ENCODE peak calls at places on chromosome 9, in ten cellular contexts. One of them, this sample, is unnamed.

GRCh38 chr9:7392161-7392560 is 407.4 kb downstream of the DMAC1 start:
- DNase-seq in body of pancreas: no peak
- DNase-seq in K562: no peak
- DNase-seq in uterus: no peak
- DNase-seq in IMR-90: no peak
- DNase-seq in stomach: no peak
- DNase-seq in A549: no peak
- DNase-seq in upper lobe of left lung: no peak
- DNase-seq in esophagus squamous epithelium: no peak
- DNase-seq in heart left ventricle: no peak
- DNase-seq in this sample: no peak

GRCh38 chr9:89690334-89690912 is 85.6 kb downstream of the GADD45G start:
- DNase-seq in body of pancreas: no peak
- DNase-seq in K562: no peak
- DNase-seq in uterus: no peak
- DNase-seq in IMR-90: no peak
- DNase-seq in stomach: no peak
- DNase-seq in A549: no peak
- DNase-seq in upper lobe of left lung: no peak
- DNase-seq in esophagus squamous epithelium: no peak
- DNase-seq in heart left ventricle: no peak
- DNase-seq in this sample: no peak

GRCh38 chr9:123954921-123955320 is 25.0 kb upstream of the DENND1A start:
- DNase-seq in body of pancreas: no peak
- DNase-seq in K562: no peak
- DNase-seq in uterus: no peak
- DNase-seq in IMR-90: peak; percentile 41
- DNase-seq in stomach: no peak
- DNase-seq in A549: no peak
- DNase-seq in upper lobe of left lung: no peak
- DNase-seq in esophagus squamous epithelium: no peak
- DNase-seq in heart left ventricle: no peak
- DNase-seq in this sample: peak; percentile 61

GRCh38 chr9:99326112-99326916 is 104.2 kb downstream of the SEC61B start:
- DNase-seq in body of pancreas: no peak
- DNase-seq in K562: no peak
- DNase-seq in uterus: no peak
- DNase-seq in IMR-90: peak; percentile 28
- DNase-seq in stomach: no peak
- DNase-seq in A549: peak; percentile 9
- DNase-seq in upper lobe of left lung: no peak
- DNase-seq in esophagus squamous epithelium: no peak
- DNase-seq in heart left ventricle: no peak
- DNase-seq in this sample: peak; percentile 18

GRCh38 chr9:19799784-19800183 is 10.9 kb upstream of the SLC24A2 start:
- DNase-seq in body of pancreas: no peak
- DNase-seq in K562: no peak
- DNase-seq in uterus: no peak
- DNase-seq in IMR-90: no peak
- DNase-seq in stomach: no peak
- DNase-seq in A549: no peak
- DNase-seq in upper lobe of left lung: no peak
- DNase-seq in esophagus squamous epithelium: no peak
- DNase-seq in heart left ventricle: no peak
- DNase-seq in this sample: no peak

GRCh38 chr9:33740075-33740474 is 55.3 kb upstream of the PRSS3 start:
- DNase-seq in body of pancreas: no peak
- DNase-seq in K562: no peak
- DNase-seq in uterus: no peak
- DNase-seq in IMR-90: no peak
- DNase-seq in stomach: no peak
- DNase-seq in A549: no peak
- DNase-seq in upper lobe of left lung: no peak
- DNase-seq in esophagus squamous epithelium: no peak
- DNase-seq in heart left ventricle: no peak
- DNase-seq in this sample: no peak

GRCh38 chr9:97813072-97813471 is 40.0 kb upstream of the FOXE1 start:
- DNase-seq in body of pancreas: no peak
- DNase-seq in K562: no peak
- DNase-seq in uterus: no peak
- DNase-seq in IMR-90: no peak
- DNase-seq in stomach: no peak
- DNase-seq in A549: no peak
- DNase-seq in upper lobe of left lung: no peak
- DNase-seq in esophagus squamous epithelium: no peak
- DNase-seq in heart left ventricle: no peak
- DNase-seq in this sample: no peak

GRCh38 chr9:76629205-76629990 is 134.8 kb upstream of the PCA3 start:
- DNase-seq in body of pancreas: no peak
- DNase-seq in K562: no peak
- DNase-seq in uterus: no peak
- DNase-seq in IMR-90: no peak
- DNase-seq in stomach: no peak
- DNase-seq in A549: no peak
- DNase-seq in upper lobe of left lung: no peak
- DNase-seq in esophagus squamous epithelium: no peak
- DNase-seq in heart left ventricle: no peak
- DNase-seq in this sample: peak; percentile 95

GRCh38 chr9:96186601-96187011 is 115.4 kb downstream of the HSD17B3 start:
- DNase-seq in body of pancreas: peak; percentile 50
- DNase-seq in K562: no peak
- DNase-seq in uterus: no peak
- DNase-seq in IMR-90: no peak
- DNase-seq in stomach: peak; percentile 85
- DNase-seq in A549: no peak
- DNase-seq in upper lobe of left lung: peak; percentile 81
- DNase-seq in esophagus squamous epithelium: no peak
- DNase-seq in heart left ventricle: no peak
- DNase-seq in this sample: no peak

GRCh38 chr9:96183751-96184150 is 118.2 kb downstream of the HSD17B3 start:
- DNase-seq in body of pancreas: no peak
- DNase-seq in K562: no peak
- DNase-seq in uterus: no peak
- DNase-seq in IMR-90: no peak
- DNase-seq in stomach: no peak
- DNase-seq in A549: no peak
- DNase-seq in upper lobe of left lung: no peak
- DNase-seq in esophagus squamous epithelium: no peak
- DNase-seq in heart left ventricle: no peak
- DNase-seq in this sample: no peak

GRCh38 chr9:96185518-96186156 is 116.3 kb downstream of the HSD17B3 start:
- DNase-seq in body of pancreas: no peak
- DNase-seq in K562: no peak
- DNase-seq in uterus: no peak
- DNase-seq in IMR-90: no peak
- DNase-seq in stomach: peak; percentile 59
- DNase-seq in A549: no peak
- DNase-seq in upper lobe of left lung: peak; percentile 72
- DNase-seq in esophagus squamous epithelium: no peak
- DNase-seq in heart left ventricle: no peak
- DNase-seq in this sample: no peak

GRCh38 chr9:96189995-96190394 is 112.0 kb downstream of the HSD17B3 start:
- DNase-seq in body of pancreas: no peak
- DNase-seq in K562: no peak
- DNase-seq in uterus: no peak
- DNase-seq in IMR-90: no peak
- DNase-seq in stomach: no peak
- DNase-seq in A549: no peak
- DNase-seq in upper lobe of left lung: no peak
- DNase-seq in esophagus squamous epithelium: no peak
- DNase-seq in heart left ventricle: no peak
- DNase-seq in this sample: no peak

DNA sequence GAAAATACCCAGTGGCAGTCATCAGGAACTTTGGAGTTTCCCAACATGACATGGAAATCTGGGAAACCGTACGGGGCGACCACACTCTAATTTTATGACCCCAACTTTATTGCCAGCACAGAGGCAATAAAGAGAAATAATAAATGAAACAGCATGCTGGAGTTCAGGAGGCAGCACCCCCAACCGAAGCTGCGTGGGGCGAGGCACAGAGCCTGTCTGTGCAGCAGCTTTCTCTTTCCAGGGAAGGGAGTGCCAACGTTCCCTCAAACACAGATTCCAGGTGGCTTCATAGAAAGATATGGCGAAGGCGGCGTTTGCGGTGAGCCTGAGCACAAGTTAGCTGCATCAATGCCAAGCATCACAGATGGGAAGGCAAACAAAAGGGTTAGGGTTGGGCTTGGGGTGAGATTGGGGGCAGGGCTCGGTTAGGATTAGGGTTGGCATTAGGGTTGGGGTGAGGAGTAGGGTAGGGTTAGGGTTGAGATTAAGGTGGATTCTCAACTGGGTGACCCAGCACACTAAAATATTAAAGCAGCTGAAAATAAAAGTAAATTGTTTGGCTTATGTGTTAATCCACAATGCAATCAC is 114.8 kb downstream of the HSD17B3 start:
- DNase-seq in body of pancreas: no peak
- DNase-seq in K562: no peak
- DNase-seq in uterus: no peak
- DNase-seq in IMR-90: no peak
- DNase-seq in stomach: peak; percentile 77
- DNase-seq in A549: no peak
- DNase-seq in upper lobe of left lung: no peak
- DNase-seq in esophagus squamous epithelium: no peak
- DNase-seq in heart left ventricle: no peak
- DNase-seq in this sample: no peak
- H3K4me3 ChIP-seq in body of pancreas: no peak overlapping the region
- H3K4me3 ChIP-seq in K562: no peak overlapping the region
- H3K4me3 ChIP-seq in uterus: no peak overlapping the region
- H3K4me3 ChIP-seq in IMR-90: no peak overlapping the region
- H3K4me3 ChIP-seq in stomach: no peak overlapping the region
- H3K4me3 ChIP-seq in A549: no peak overlapping the region
- H3K4me3 ChIP-seq in upper lobe of left lung: no peak overlapping the region
- H3K4me3 ChIP-seq in esophagus squamous epithelium: no peak overlapping the region
- H3K4me3 ChIP-seq in heart left ventricle: no peak overlapping the region
- H3K4me3 ChIP-seq in this sample: no peak overlapping the region

GRCh38 chr9:128128836-128129590 is 1.5 kb upstream of the PTGES2 start:
- DNase-seq in body of pancreas: no peak
- DNase-seq in K562: no peak
- DNase-seq in uterus: no peak
- DNase-seq in IMR-90: no peak
- DNase-seq in stomach: no peak
- DNase-seq in A549: no peak
- DNase-seq in upper lobe of left lung: no peak
- DNase-seq in esophagus squamous epithelium: no peak
- DNase-seq in heart left ventricle: no peak
- DNase-seq in this sample: no peak

GRCh38 chr9:128125575-128126354 is 1.8 kb downstream of the PTGES2 start:
- DNase-seq in body of pancreas: peak; percentile 11
- DNase-seq in K562: no peak
- DNase-seq in uterus: no peak
- DNase-seq in IMR-90: no peak
- DNase-seq in stomach: no peak
- DNase-seq in A549: no peak
- DNase-seq in upper lobe of left lung: no peak
- DNase-seq in esophagus squamous epithelium: no peak
- DNase-seq in heart left ventricle: peak; percentile 13
- DNase-seq in this sample: peak; percentile 80

GRCh38 chr9:128124873-128125574 is 2.5 kb downstream of the PTGES2 start:
- DNase-seq in body of pancreas: peak; percentile 64
- DNase-seq in K562: peak; percentile 85
- DNase-seq in uterus: peak; percentile 56
- DNase-seq in IMR-90: peak; percentile 45
- DNase-seq in stomach: peak; percentile 82
- DNase-seq in A549: peak; percentile 80
- DNase-seq in upper lobe of left lung: peak; percentile 71
- DNase-seq in esophagus squamous epithelium: no peak
- DNase-seq in heart left ventricle: peak; percentile 66
- DNase-seq in this sample: peak; percentile 79

GRCh38 chr9:128127990-128128835 is 684 bp upstream of the PTGES2 start:
- DNase-seq in body of pancreas: peak; percentile 86
- DNase-seq in K562: peak; percentile 93
- DNase-seq in uterus: peak; percentile 83
- DNase-seq in IMR-90: peak; percentile 89
- DNase-seq in stomach: peak; percentile 82
- DNase-seq in A549: peak; percentile 93
- DNase-seq in upper lobe of left lung: peak; percentile 83
- DNase-seq in esophagus squamous epithelium: peak; percentile 42
- DNase-seq in heart left ventricle: peak; percentile 80
- DNase-seq in this sample: peak; percentile 91

DNA sequence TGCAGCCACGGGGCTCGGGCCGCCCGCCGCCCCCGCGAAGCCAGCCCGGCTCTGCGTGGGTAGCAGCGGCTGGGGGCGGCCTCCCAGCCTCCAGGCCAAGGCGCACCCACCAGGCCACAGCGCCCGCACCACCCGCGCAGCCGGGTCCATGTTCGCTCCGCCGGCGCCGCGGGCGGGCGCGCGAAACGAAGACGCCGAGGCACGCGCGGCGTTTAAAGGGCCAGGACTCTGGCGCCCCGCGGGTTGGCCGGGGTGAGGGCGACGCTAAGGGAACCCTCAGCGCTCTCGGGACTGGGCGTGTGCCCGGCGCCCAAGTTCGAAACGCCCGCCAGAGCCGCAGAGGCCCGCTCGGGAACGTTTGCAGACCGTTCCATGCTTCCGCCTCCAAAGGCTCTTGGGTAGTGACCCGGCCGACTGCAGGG is at the start of gene PTGES2:
- DNase-seq in body of pancreas: peak; percentile 78
- DNase-seq in K562: peak; percentile 92
- DNase-seq in uterus: peak; percentile 84
- DNase-seq in IMR-90: peak; percentile 78
- DNase-seq in stomach: peak; percentile 83
- DNase-seq in A549: peak; percentile 88
- DNase-seq in upper lobe of left lung: peak; percentile 81
- DNase-seq in esophagus squamous epithelium: no peak
- DNase-seq in heart left ventricle: peak; percentile 88
- DNase-seq in this sample: peak; percentile 90
- TF ChIP-seq POLR2A in body of pancreas: peak; percentile 30
- TF ChIP-seq POLR2A in K562: no peak
- TF ChIP-seq POLR2A in uterus: peak; percentile 36
- TF ChIP-seq POLR2A in IMR-90: no peak
- TF ChIP-seq POLR2A in stomach: no peak
- TF ChIP-seq POLR2A in A549: peak; percentile 48
- TF ChIP-seq POLR2A in upper lobe of left lung: no peak
- TF ChIP-seq POLR2A in esophagus squamous epithelium: no peak
- TF ChIP-seq POLR2A in heart left ventricle: peak; percentile 47
- TF ChIP-seq POLR2A in this sample: peak; percentile 29

DNA sequence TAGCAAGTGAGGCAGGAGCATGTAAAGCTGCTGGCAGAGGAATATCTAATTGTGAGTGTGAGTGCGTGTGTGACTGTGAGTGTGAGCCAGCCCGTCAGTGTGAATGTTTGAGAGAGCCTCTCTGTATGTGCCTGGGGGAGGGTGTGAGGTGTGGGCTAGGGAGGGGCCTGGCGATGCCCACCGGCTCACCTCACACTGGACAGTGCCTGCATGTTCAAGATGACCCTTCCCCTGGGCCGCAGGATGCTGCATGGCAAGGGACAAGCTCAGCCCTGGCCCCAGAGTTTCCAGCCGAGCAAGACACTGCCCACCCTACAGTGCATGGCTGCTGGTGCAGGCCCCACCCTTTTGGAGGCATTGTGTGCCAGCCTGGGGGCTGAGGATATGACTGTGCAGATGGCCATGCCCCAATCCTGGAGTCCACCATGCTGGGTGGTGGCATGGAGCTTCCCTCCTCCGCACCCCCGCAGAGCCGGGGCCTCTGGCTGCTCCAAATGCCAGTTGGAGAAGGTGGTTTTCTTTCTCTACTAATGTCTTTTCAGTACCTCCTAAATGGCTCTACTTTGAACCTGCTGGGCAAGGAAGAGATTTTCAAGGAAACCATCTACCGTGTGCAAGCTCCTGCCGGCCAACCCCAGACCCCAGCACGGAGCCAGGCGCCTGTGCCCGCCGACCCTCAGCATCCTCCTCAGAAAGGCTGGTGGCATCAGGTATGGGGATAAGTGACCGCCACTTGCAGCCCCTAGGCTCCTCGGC is 27.6 kb downstream of the FGD3 start:
- DNase-seq in body of pancreas: no peak
- DNase-seq in K562: no peak
- DNase-seq in uterus: no peak
- DNase-seq in IMR-90: no peak
- DNase-seq in stomach: no peak
- DNase-seq in A549: no peak
- DNase-seq in upper lobe of left lung: no peak
- DNase-seq in esophagus squamous epithelium: no peak
- DNase-seq in heart left ventricle: no peak
- DNase-seq in this sample: no peak
- H3K4me3 ChIP-seq in body of pancreas: no peak overlapping the region
- H3K4me3 ChIP-seq in K562: no peak overlapping the region
- H3K4me3 ChIP-seq in uterus: no peak overlapping the region
- H3K4me3 ChIP-seq in IMR-90: no peak overlapping the region
- H3K4me3 ChIP-seq in stomach: no peak overlapping the region
- H3K4me3 ChIP-seq in A549: no peak overlapping the region
- H3K4me3 ChIP-seq in upper lobe of left lung: no peak overlapping the region
- H3K4me3 ChIP-seq in esophagus squamous epithelium: no peak overlapping the region
- H3K4me3 ChIP-seq in heart left ventricle: no peak overlapping the region
- H3K4me3 ChIP-seq in this sample: no peak overlapping the region

DNA sequence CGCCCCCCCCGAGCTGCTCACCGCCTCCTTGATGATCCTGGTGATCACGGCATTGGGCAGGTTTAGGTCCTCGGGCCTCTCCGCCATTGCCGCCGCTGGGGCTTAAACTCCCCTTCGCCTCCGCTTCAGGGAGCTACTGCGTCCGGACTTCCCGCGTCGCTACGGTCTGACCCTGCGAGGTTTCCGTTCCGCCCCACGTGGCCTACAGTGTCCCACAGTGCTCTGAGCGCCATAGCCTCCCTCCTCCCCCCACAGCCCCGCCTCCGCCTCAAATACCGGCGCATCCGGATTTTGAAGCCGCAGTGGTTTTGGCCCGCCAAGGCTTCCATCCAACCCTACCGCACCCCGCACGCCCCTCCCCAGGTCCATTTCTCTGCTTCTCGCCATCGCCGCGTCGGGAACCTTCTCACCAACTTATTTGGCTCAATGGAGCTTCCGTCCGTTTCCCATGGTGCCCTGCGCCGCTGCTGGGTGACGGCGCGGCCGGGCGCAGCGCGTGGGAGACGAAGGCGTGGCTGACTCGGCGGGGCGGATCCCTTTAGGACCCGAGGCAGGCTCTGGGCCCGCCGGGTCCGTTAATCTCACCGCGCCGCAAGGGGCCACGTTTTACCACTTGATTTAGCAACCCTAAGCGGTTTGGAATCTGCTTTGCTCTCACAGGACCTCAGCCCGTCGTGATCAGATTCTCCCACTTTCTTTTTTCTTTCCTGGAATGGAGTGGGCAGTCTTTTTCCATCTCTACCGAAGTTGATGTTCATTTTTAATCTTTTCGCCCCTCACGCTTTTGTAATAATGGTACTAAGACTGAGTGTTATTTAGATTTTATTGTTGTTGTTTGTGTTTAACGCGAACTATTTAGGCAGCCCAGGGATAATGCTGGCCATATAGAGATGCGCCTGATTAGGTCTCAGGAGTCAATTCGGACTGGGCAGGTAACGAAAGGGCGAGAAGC is at the start of the genes C9orf43 and POLE3:
- DNase-seq in body of pancreas: peak; percentile 92
- DNase-seq in K562: peak; percentile 98
- DNase-seq in uterus: peak; percentile 95
- DNase-seq in IMR-90: peak; percentile 94
- DNase-seq in stomach: peak; percentile 95
- DNase-seq in A549: peak; percentile 97
- DNase-seq in upper lobe of left lung: peak; percentile 94
- DNase-seq in esophagus squamous epithelium: peak; percentile 86
- DNase-seq in heart left ventricle: peak; percentile 95
- DNase-seq in this sample: peak; percentile 98
- TF ChIP-seq POLR2A in body of pancreas: peak; percentile 83
- TF ChIP-seq POLR2A in K562: peak; percentile 85
- TF ChIP-seq POLR2A in uterus: peak; percentile 82
- TF ChIP-seq POLR2A in IMR-90: peak; percentile 80
- TF ChIP-seq POLR2A in stomach: no peak
- TF ChIP-seq POLR2A in A549: peak; percentile 72
- TF ChIP-seq POLR2A in upper lobe of left lung: peak; percentile 73
- TF ChIP-seq POLR2A in esophagus squamous epithelium: peak; percentile 16
- TF ChIP-seq POLR2A in heart left ventricle: peak; percentile 66
- TF ChIP-seq POLR2A in this sample: peak; percentile 67

This sample was measured in NB4.